ENCODE peak calls at places on chromosomes 1 and 21, in six cellular contexts. R is fibroblast of lung; E is SK-N-SH; Z is IMR-90; C is CD8-positive, alpha-beta T cell; X is glutamatergic neuron. P is an unnamed sample.

GRCh38 chr1:31762726-31763670 is 1.1 kb downstream of the ADGRB2 start:
- DNase-seq in R (peak), E (peak), Z (peak), C (peak), X (peak), P (peak)

GRCh38 chr21:46633561-46633960 is 1.9 kb upstream of the PRMT2 start:
- DNase-seq in R (no peak), E (no peak), Z (no peak), C (no peak), X (no peak), P (no peak)

GRCh38 chr1:54324031-54324654 is 82.1 kb downstream of the SSBP3 start:
- DNase-seq in R (peak), E (no peak), Z (peak), C (no peak), X (no peak), P (no peak)

GRCh38 chr1:155473422-155473821 is 89.2 kb downstream of the ASH1L start:
- DNase-seq in R (no peak), E (no peak), Z (no peak), C (no peak), X (no peak), P (no peak)

GRCh38 chr1:23470282-23471070 is 13.5 kb downstream of the ASAP3 start:
- DNase-seq in R (peak), E (no peak), Z (peak), C (no peak), X (no peak), P (no peak)

GRCh38 chr1:58815680-58816071 is 31.8 kb upstream of the JUN start:
- DNase-seq in R (no peak), E (peak), Z (no peak), C (no peak), X (no peak), P (no peak)

GRCh38 chr1:6041432-6042062 is 4.1 kb upstream of the KCNAB2 start:
- DNase-seq in R (no peak), E (peak), Z (no peak), C (peak), X (peak), P (peak)

GRCh38 chr1:37989381-37989930 is 366 bp downstream of the SF3A3 start:
- DNase-seq in R (peak), E (peak), Z (peak), C (peak), X (peak), P (no peak)

GRCh38 chr1:17520473-17521319 is 18.8 kb upstream of the ARHGEF10L start:
- DNase-seq in R (no peak), E (no peak), Z (no peak), C (no peak), X (no peak), P (no peak)

GRCh38 chr1:44233593-44233992 is 20.3 kb downstream of the DMAP1 start:
- DNase-seq in R (no peak), E (no peak), Z (no peak), C (no peak), X (no peak), P (no peak)

GRCh38 chr1:2090216-2090890 is 40.1 kb downstream of the PRKCZ start:
- DNase-seq in R (no peak), E (no peak), Z (no peak), C (no peak), X (no peak), P (no peak)

GRCh38 chr1:9181990-9182783 is 52.4 kb upstream of the H6PD start:
- DNase-seq in R (no peak), E (peak), Z (no peak), C (no peak), X (peak), P (no peak)

GRCh38 chr1:185533596-185533995 is 200.6 kb upstream of the HMCN1 start:
- DNase-seq in R (no peak), E (no peak), Z (peak), C (no peak), X (no peak), P (no peak)

GRCh38 chr1:183234660-183235476 is 48.8 kb downstream of the LAMC2 start:
- DNase-seq in R (peak), E (peak), Z (peak), C (no peak), X (peak), P (peak)

GRCh38 chr1:161494069-161494735 is 11.1 kb upstream of the FCGR2A start:
- DNase-seq in R (no peak), E (no peak), Z (no peak), C (no peak), X (no peak), P (no peak)

GRCh38 chr1:193019442-193020026 is 39.6 kb downstream of the UCHL5 start:
- DNase-seq in R (peak), E (peak), Z (peak), C (no peak), X (no peak), P (no peak)

GRCh38 chr1:184881941-184882648 is 92.2 kb downstream of the NIBAN1 start:
- DNase-seq in R (peak), E (no peak), Z (no peak), C (no peak), X (no peak), P (no peak)

GRCh38 chr1:164477336-164477735 is 81.6 kb upstream of the PBX1 start:
- DNase-seq in R (no peak), E (no peak), Z (no peak), C (no peak), X (no peak), P (no peak)

GRCh38 chr21:26405735-26406361 is 167.2 kb downstream of the CYYR1 start:
- DNase-seq in R (peak), E (no peak), Z (peak), C (no peak), X (no peak), P (no peak)

GRCh38 chr1:31944205-31945089 is 6.3 kb upstream of the PTP4A2 start:
- DNase-seq in R (peak), E (no peak), Z (peak), C (peak), X (peak), P (peak)

GRCh38 chr1:54546651-54547348 is 1.2 kb upstream of the ACOT11 start:
- DNase-seq in R (no peak), E (no peak), Z (no peak), C (no peak), X (no peak), P (no peak)

GRCh38 chr1:214542275-214543199 is 8.9 kb downstream of the PTPN14 start:
- DNase-seq in R (no peak), E (no peak), Z (no peak), C (no peak), X (no peak), P (no peak)

GRCh38 chr21:29568020-29568419 is 269.3 kb downstream of the BACH1 start:
- DNase-seq in R (no peak), E (no peak), Z (no peak), C (no peak), X (no peak), P (no peak)
- TF ChIP-seq CTCF in R (no peak), E (no peak), Z (no peak), C (no peak), X (no peak), P (no peak)

GRCh38 chr1:200479816-200480215 is 70.0 kb upstream of the ZNF281 start:
- DNase-seq in R (no peak), E (no peak), Z (no peak), C (no peak), X (no peak), P (no peak)
- TF ChIP-seq CTCF in R (no peak), E (no peak), Z (no peak), C (no peak), X (no peak), P (no peak)

GRCh38 chr1:157628773-157629172 is 30.9 kb upstream of the FCRL4 start:
- DNase-seq in R (no peak), E (no peak), Z (no peak), C (no peak), X (no peak), P (no peak)

GRCh38 chr1:157624471-157624870 is 26.6 kb upstream of the FCRL4 start:
- DNase-seq in R (no peak), E (no peak), Z (no peak), C (no peak), X (no peak), P (no peak)

GRCh38 chr1:157622471-157622870 is 24.6 kb upstream of the FCRL4 start:
- DNase-seq in R (no peak), E (no peak), Z (no peak), C (no peak), X (no peak), P (no peak)

DNA sequence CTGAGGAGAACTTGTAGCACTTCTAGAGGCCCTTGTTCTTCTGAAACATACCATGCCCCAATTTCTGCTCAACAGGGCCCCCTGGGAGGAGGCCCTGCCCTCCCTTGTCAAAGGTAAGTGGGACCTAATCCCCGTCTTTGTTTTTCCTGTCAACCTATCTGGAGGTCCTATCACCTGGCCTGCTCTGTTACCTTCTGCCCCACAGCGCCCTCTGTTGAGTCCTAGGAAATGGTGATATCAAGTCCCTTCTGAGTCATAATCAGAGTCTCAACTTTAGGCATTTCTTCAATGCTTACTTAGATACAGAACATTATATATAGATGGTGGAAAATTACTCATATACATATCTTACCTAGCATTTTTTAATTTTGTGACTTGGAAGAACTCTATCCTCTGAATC is 28.2 kb upstream of the FCRL4 start:
- DNase-seq in R (no peak), E (no peak), Z (no peak), C (no peak), X (no peak), P (no peak)
- TF ChIP-seq CTCF in R (no peak), E (peak), Z (no peak), C (no peak), X (no peak), P (no peak)

GRCh38 chr1:25487628-25488027 is 55.8 kb upstream of the LDLRAP1 start:
- DNase-seq in R (no peak), E (peak), Z (no peak), C (peak), X (no peak), P (peak)
- TF ChIP-seq CTCF in R (peak), E (peak), Z (peak), C (peak), X (peak), P (peak)

GRCh38 chr21:19565587-19565986 is 1162.0 kb upstream of the TMPRSS15 start:
- DNase-seq in R (no peak), E (no peak), Z (no peak), C (no peak), X (no peak), P (no peak)
- TF ChIP-seq CTCF in R (no peak), E (no peak), Z (no peak), C (no peak), X (no peak), P (no peak)

P was measured in neural crest cell.